ENCODE peak calls at places on chromosomes 11 and 22, in nine cellular contexts. One of them, this sample, is unnamed.

GRCh38 chr11:12421386-12421785 is 44.0 kb downstream of the PARVA start:
- DNase-seq in immature natural killer cell: no peak
- DNase-seq in BJ: no peak
- DNase-seq in nephron progenitor cell: no peak
- DNase-seq in amniotic stem cell: no peak
- DNase-seq in stimulated activated CD8-positive, alpha-beta memory T cell treated with anti-CD3 and anti-CD28 coated beads, Interleukin-15, amount 100 ng/mL, for 24 hours: no peak
- DNase-seq in NCI-H1694: no peak
- DNase-seq in kidney tubule cell: no peak
- DNase-seq in CMK: no peak
- DNase-seq in this sample: no peak

GRCh38 chr11:33869511-33870422 is 22.1 kb downstream of the LMO2 start:
- DNase-seq in amniotic stem cell: no peak
- DNase-seq in CMK: no peak
- DNase-seq in NCI-H1694: no peak
- DNase-seq in nephron progenitor cell: peak
- DNase-seq in stimulated activated CD8-positive, alpha-beta memory T cell treated with anti-CD3 and anti-CD28 coated beads, Interleukin-15, amount 100 ng/mL, for 24 hours: no peak
- DNase-seq in BJ: no peak
- DNase-seq in immature natural killer cell: no peak
- DNase-seq in kidney tubule cell: peak
- DNase-seq in this sample: peak

GRCh38 chr11:3109921-3110706 is 52.9 kb upstream of the CARS1 start:
- DNase-seq in CMK: no peak
- DNase-seq in BJ: no peak
- DNase-seq in immature natural killer cell: peak
- DNase-seq in stimulated activated CD8-positive, alpha-beta memory T cell treated with anti-CD3 and anti-CD28 coated beads, Interleukin-15, amount 100 ng/mL, for 24 hours: no peak
- DNase-seq in amniotic stem cell: no peak
- DNase-seq in nephron progenitor cell: peak
- DNase-seq in NCI-H1694: peak
- DNase-seq in kidney tubule cell: peak
- DNase-seq in this sample: peak

GRCh38 chr22:40491990-40492631 is 121.7 kb downstream of the SGSM3 start:
- DNase-seq in immature natural killer cell: no peak
- DNase-seq in stimulated activated CD8-positive, alpha-beta memory T cell treated with anti-CD3 and anti-CD28 coated beads, Interleukin-15, amount 100 ng/mL, for 24 hours: no peak
- DNase-seq in NCI-H1694: no peak
- DNase-seq in CMK: peak
- DNase-seq in amniotic stem cell: no peak
- DNase-seq in nephron progenitor cell: no peak
- DNase-seq in BJ: no peak
- DNase-seq in kidney tubule cell: no peak
- DNase-seq in this sample: no peak

GRCh38 chr11:61162092-61162935 is 1.1 kb upstream of the VPS37C start:
- DNase-seq in NCI-H1694: no peak
- DNase-seq in BJ: no peak
- DNase-seq in nephron progenitor cell: peak
- DNase-seq in amniotic stem cell: no peak
- DNase-seq in stimulated activated CD8-positive, alpha-beta memory T cell treated with anti-CD3 and anti-CD28 coated beads, Interleukin-15, amount 100 ng/mL, for 24 hours: no peak
- DNase-seq in immature natural killer cell: no peak
- DNase-seq in kidney tubule cell: peak
- DNase-seq in CMK: peak
- DNase-seq in this sample: peak

GRCh38 chr11:65779919-65780769 is 632 bp downstream of the AP5B1 start:
- DNase-seq in stimulated activated CD8-positive, alpha-beta memory T cell treated with anti-CD3 and anti-CD28 coated beads, Interleukin-15, amount 100 ng/mL, for 24 hours: peak
- DNase-seq in NCI-H1694: peak
- DNase-seq in immature natural killer cell: peak
- DNase-seq in nephron progenitor cell: peak
- DNase-seq in BJ: no peak
- DNase-seq in kidney tubule cell: peak
- DNase-seq in CMK: peak
- DNase-seq in amniotic stem cell: peak
- DNase-seq in this sample: peak

GRCh38 chr11:58575377-58576020 is at the start of gene LPXN:
- DNase-seq in CMK: peak
- DNase-seq in BJ: no peak
- DNase-seq in immature natural killer cell: peak
- DNase-seq in amniotic stem cell: no peak
- DNase-seq in nephron progenitor cell: no peak
- DNase-seq in kidney tubule cell: peak
- DNase-seq in NCI-H1694: no peak
- DNase-seq in stimulated activated CD8-positive, alpha-beta memory T cell treated with anti-CD3 and anti-CD28 coated beads, Interleukin-15, amount 100 ng/mL, for 24 hours: no peak
- DNase-seq in this sample: no peak

GRCh38 chr22:41094036-41094435 is 1.6 kb downstream of the EP300 start:
- DNase-seq in amniotic stem cell: no peak
- DNase-seq in immature natural killer cell: no peak
- DNase-seq in stimulated activated CD8-positive, alpha-beta memory T cell treated with anti-CD3 and anti-CD28 coated beads, Interleukin-15, amount 100 ng/mL, for 24 hours: no peak
- DNase-seq in NCI-H1694: peak
- DNase-seq in CMK: no peak
- DNase-seq in kidney tubule cell: peak
- DNase-seq in nephron progenitor cell: no peak
- DNase-seq in BJ: no peak
- DNase-seq in this sample: peak

GRCh38 chr11:21811572-21811971 is 381.3 kb upstream of the ANO5 start:
- DNase-seq in nephron progenitor cell: no peak
- DNase-seq in immature natural killer cell: no peak
- DNase-seq in BJ: no peak
- DNase-seq in NCI-H1694: no peak
- DNase-seq in stimulated activated CD8-positive, alpha-beta memory T cell treated with anti-CD3 and anti-CD28 coated beads, Interleukin-15, amount 100 ng/mL, for 24 hours: no peak
- DNase-seq in kidney tubule cell: no peak
- DNase-seq in amniotic stem cell: no peak
- DNase-seq in CMK: no peak
- DNase-seq in this sample: peak

GRCh38 chr11:123760894-123761293 is 6.6 kb upstream of the OR6X1 start:
- DNase-seq in kidney tubule cell: no peak
- DNase-seq in BJ: no peak
- DNase-seq in immature natural killer cell: no peak
- DNase-seq in stimulated activated CD8-positive, alpha-beta memory T cell treated with anti-CD3 and anti-CD28 coated beads, Interleukin-15, amount 100 ng/mL, for 24 hours: no peak
- DNase-seq in nephron progenitor cell: no peak
- DNase-seq in CMK: no peak
- DNase-seq in amniotic stem cell: no peak
- DNase-seq in NCI-H1694: no peak
- DNase-seq in this sample: no peak

GRCh38 chr11:35330924-35331323 is 88.4 kb downstream of the SLC1A2 start:
- DNase-seq in stimulated activated CD8-positive, alpha-beta memory T cell treated with anti-CD3 and anti-CD28 coated beads, Interleukin-15, amount 100 ng/mL, for 24 hours: no peak
- DNase-seq in CMK: no peak
- DNase-seq in amniotic stem cell: no peak
- DNase-seq in kidney tubule cell: no peak
- DNase-seq in immature natural killer cell: peak
- DNase-seq in nephron progenitor cell: no peak
- DNase-seq in NCI-H1694: no peak
- DNase-seq in BJ: no peak
- DNase-seq in this sample: no peak

GRCh38 chr11:86241956-86242525 is 2.5 kb upstream of the EED start:
- DNase-seq in amniotic stem cell: no peak
- DNase-seq in stimulated activated CD8-positive, alpha-beta memory T cell treated with anti-CD3 and anti-CD28 coated beads, Interleukin-15, amount 100 ng/mL, for 24 hours: no peak
- DNase-seq in NCI-H1694: no peak
- DNase-seq in BJ: no peak
- DNase-seq in kidney tubule cell: no peak
- DNase-seq in CMK: no peak
- DNase-seq in nephron progenitor cell: no peak
- DNase-seq in immature natural killer cell: no peak
- DNase-seq in this sample: no peak

GRCh38 chr11:128448487-128448886 is 138.9 kb downstream of the ETS1 start:
- DNase-seq in amniotic stem cell: peak
- DNase-seq in BJ: no peak
- DNase-seq in CMK: no peak
- DNase-seq in kidney tubule cell: peak
- DNase-seq in immature natural killer cell: no peak
- DNase-seq in NCI-H1694: no peak
- DNase-seq in stimulated activated CD8-positive, alpha-beta memory T cell treated with anti-CD3 and anti-CD28 coated beads, Interleukin-15, amount 100 ng/mL, for 24 hours: no peak
- DNase-seq in nephron progenitor cell: no peak
- DNase-seq in this sample: no peak

GRCh38 chr22:42990131-42990838 is 24.7 kb downstream of the PACSIN2 start:
- DNase-seq in nephron progenitor cell: no peak
- DNase-seq in BJ: no peak
- DNase-seq in stimulated activated CD8-positive, alpha-beta memory T cell treated with anti-CD3 and anti-CD28 coated beads, Interleukin-15, amount 100 ng/mL, for 24 hours: no peak
- DNase-seq in CMK: no peak
- DNase-seq in NCI-H1694: no peak
- DNase-seq in kidney tubule cell: peak
- DNase-seq in amniotic stem cell: peak
- DNase-seq in immature natural killer cell: no peak
- DNase-seq in this sample: no peak

GRCh38 chr11:119684361-119685072 is 44.5 kb downstream of the NECTIN1 start:
- DNase-seq in NCI-H1694: no peak
- DNase-seq in nephron progenitor cell: peak
- DNase-seq in CMK: no peak
- DNase-seq in immature natural killer cell: peak
- DNase-seq in BJ: no peak
- DNase-seq in amniotic stem cell: peak
- DNase-seq in kidney tubule cell: peak
- DNase-seq in stimulated activated CD8-positive, alpha-beta memory T cell treated with anti-CD3 and anti-CD28 coated beads, Interleukin-15, amount 100 ng/mL, for 24 hours: no peak
- DNase-seq in this sample: no peak